ENCODE peak calls at places on chromosomes 1 and 21, in five cellular contexts. One of them, this sample, is unnamed.

GRCh38 chr1:116711061-116711582 is 43.1 kb upstream of the CD2 start:
- DNase-seq in endothelial cell: no peak
- DNase-seq in progenitor cell of endocrine pancreas: no peak
- DNase-seq in RCC 7860: no peak
- DNase-seq in HTR-8/SVneo: no peak
- DNase-seq in this sample: peak; percentile 45

GRCh38 chr1:30788580-30789387 is 31.2 kb upstream of the LAPTM5 start:
- DNase-seq in RCC 7860: no peak
- DNase-seq in HTR-8/SVneo: no peak
- DNase-seq in progenitor cell of endocrine pancreas: no peak
- DNase-seq in endothelial cell: no peak
- DNase-seq in this sample: no peak

GRCh38 chr1:75845576-75845975 is 48.9 kb downstream of the MSH4 start:
- DNase-seq in progenitor cell of endocrine pancreas: no peak
- DNase-seq in endothelial cell: no peak
- DNase-seq in RCC 7860: no peak
- DNase-seq in HTR-8/SVneo: no peak
- DNase-seq in this sample: no peak

GRCh38 chr21:44999428-44999971 is 59.7 kb downstream of the SLX9 start:
- DNase-seq in HTR-8/SVneo: no peak
- DNase-seq in RCC 7860: no peak
- DNase-seq in progenitor cell of endocrine pancreas: no peak
- DNase-seq in endothelial cell: no peak
- DNase-seq in this sample: no peak

GRCh38 chr1:113170519-113170918 is 97.5 kb downstream of the LRIG2 start:
- DNase-seq in RCC 7860: no peak
- DNase-seq in progenitor cell of endocrine pancreas: no peak
- DNase-seq in endothelial cell: no peak
- DNase-seq in HTR-8/SVneo: no peak
- DNase-seq in this sample: no peak

GRCh38 chr1:183214021-183214970 is 28.2 kb downstream of the LAMC2 start:
- DNase-seq in HTR-8/SVneo: no peak
- DNase-seq in endothelial cell: no peak
- DNase-seq in RCC 7860: no peak
- DNase-seq in progenitor cell of endocrine pancreas: no peak
- DNase-seq in this sample: no peak

GRCh38 chr1:199297174-199297573 is 658.3 kb downstream of the PTPRC start:
- DNase-seq in RCC 7860: no peak
- DNase-seq in HTR-8/SVneo: no peak
- DNase-seq in endothelial cell: no peak
- DNase-seq in progenitor cell of endocrine pancreas: no peak
- DNase-seq in this sample: no peak

GRCh38 chr1:211741799-211742198 is 66.4 kb upstream of the NEK2 start:
- DNase-seq in endothelial cell: no peak
- DNase-seq in HTR-8/SVneo: no peak
- DNase-seq in RCC 7860: no peak
- DNase-seq in progenitor cell of endocrine pancreas: no peak
- DNase-seq in this sample: no peak

GRCh38 chr21:42171091-42172053 is 47.6 kb upstream of the ABCG1 start:
- DNase-seq in RCC 7860: no peak
- DNase-seq in HTR-8/SVneo: no peak
- DNase-seq in progenitor cell of endocrine pancreas: no peak
- DNase-seq in endothelial cell: no peak
- DNase-seq in this sample: no peak

GRCh38 chr1:233230011-233230410 is 65.5 kb downstream of the PCNX2 start:
- DNase-seq in progenitor cell of endocrine pancreas: no peak
- DNase-seq in endothelial cell: no peak
- DNase-seq in HTR-8/SVneo: no peak
- DNase-seq in RCC 7860: no peak
- DNase-seq in this sample: no peak

GRCh38 chr21:41377715-41378114 is 15.9 kb downstream of the MX2 start:
- DNase-seq in endothelial cell: no peak
- DNase-seq in RCC 7860: no peak
- DNase-seq in HTR-8/SVneo: no peak
- DNase-seq in progenitor cell of endocrine pancreas: no peak
- DNase-seq in this sample: no peak

GRCh38 chr1:110672001-110672752 is 2.6 kb downstream of the KCNA3 start:
- DNase-seq in endothelial cell: no peak
- DNase-seq in progenitor cell of endocrine pancreas: no peak
- DNase-seq in RCC 7860: no peak
- DNase-seq in HTR-8/SVneo: no peak
- DNase-seq in this sample: no peak

GRCh38 chr1:206471993-206472392 is 1.7 kb downstream of the IKBKE start:
- DNase-seq in HTR-8/SVneo: no peak
- DNase-seq in progenitor cell of endocrine pancreas: no peak
- DNase-seq in endothelial cell: no peak
- DNase-seq in RCC 7860: no peak
- DNase-seq in this sample: no peak

GRCh38 chr1:52631759-52632331 is 1.1 kb upstream of the SHISAL2A start:
- DNase-seq in HTR-8/SVneo: no peak
- DNase-seq in endothelial cell: no peak
- DNase-seq in RCC 7860: no peak
- DNase-seq in progenitor cell of endocrine pancreas: no peak
- DNase-seq in this sample: no peak

GRCh38 chr21:41418956-41419680 is 6.9 kb upstream of the MX1 start:
- DNase-seq in endothelial cell: no peak
- DNase-seq in RCC 7860: no peak
- DNase-seq in progenitor cell of endocrine pancreas: no peak
- DNase-seq in HTR-8/SVneo: no peak
- DNase-seq in this sample: no peak

GRCh38 chr1:11107541-11107940 is 7.9 kb upstream of the EXOSC10 start:
- DNase-seq in RCC 7860: no peak
- DNase-seq in endothelial cell: no peak
- DNase-seq in HTR-8/SVneo: no peak
- DNase-seq in progenitor cell of endocrine pancreas: no peak
- DNase-seq in this sample: no peak

GRCh38 chr1:214708321-214708960 is 105.4 kb downstream of the CENPF start:
- DNase-seq in HTR-8/SVneo: no peak
- DNase-seq in endothelial cell: no peak
- DNase-seq in progenitor cell of endocrine pancreas: no peak
- DNase-seq in RCC 7860: no peak
- DNase-seq in this sample: no peak

GRCh38 chr1:65494671-65495070 is 74.2 kb downstream of the LEPR start:
- DNase-seq in progenitor cell of endocrine pancreas: no peak
- DNase-seq in endothelial cell: no peak
- DNase-seq in RCC 7860: no peak
- DNase-seq in HTR-8/SVneo: no peak
- DNase-seq in this sample: no peak

GRCh38 chr1:150162862-150163706 is 13.4 kb downstream of the PLEKHO1 start:
- DNase-seq in RCC 7860: peak; percentile 83
- DNase-seq in endothelial cell: peak; percentile 38
- DNase-seq in progenitor cell of endocrine pancreas: peak; percentile 57
- DNase-seq in HTR-8/SVneo: peak; percentile 66
- DNase-seq in this sample: peak; percentile 86

GRCh38 chr1:96388421-96389310 is 332.9 kb upstream of the PTBP2 start:
- DNase-seq in RCC 7860: no peak
- DNase-seq in progenitor cell of endocrine pancreas: no peak
- DNase-seq in HTR-8/SVneo: peak; percentile 17
- DNase-seq in endothelial cell: no peak
- DNase-seq in this sample: no peak

GRCh38 chr1:29752141-29752540 is 515.8 kb downstream of the PTPRU start:
- DNase-seq in progenitor cell of endocrine pancreas: no peak
- DNase-seq in endothelial cell: peak; percentile 38
- DNase-seq in HTR-8/SVneo: no peak
- DNase-seq in RCC 7860: no peak
- DNase-seq in this sample: no peak

GRCh38 chr1:75954594-75954993 is 22.4 kb upstream of the ASB17 start:
- DNase-seq in endothelial cell: no peak
- DNase-seq in HTR-8/SVneo: no peak
- DNase-seq in RCC 7860: peak; percentile 57
- DNase-seq in progenitor cell of endocrine pancreas: no peak
- DNase-seq in this sample: no peak

GRCh38 chr1:70442486-70442885 is 31.4 kb downstream of the CTH start:
- DNase-seq in endothelial cell: no peak
- DNase-seq in HTR-8/SVneo: no peak
- DNase-seq in progenitor cell of endocrine pancreas: no peak
- DNase-seq in RCC 7860: no peak
- DNase-seq in this sample: no peak

GRCh38 chr1:88847618-88848017 is 43.7 kb downstream of the GTF2B start:
- DNase-seq in RCC 7860: no peak
- DNase-seq in HTR-8/SVneo: no peak
- DNase-seq in endothelial cell: no peak
- DNase-seq in progenitor cell of endocrine pancreas: no peak
- DNase-seq in this sample: no peak

GRCh38 chr21:32807717-32808380 is 36.3 kb upstream of the PAXBP1 start:
- DNase-seq in endothelial cell: no peak
- DNase-seq in RCC 7860: no peak
- DNase-seq in HTR-8/SVneo: no peak
- DNase-seq in progenitor cell of endocrine pancreas: no peak
- DNase-seq in this sample: no peak

GRCh38 chr1:117653732-117654484 is 48.1 kb downstream of the TENT5C start:
- DNase-seq in endothelial cell: no peak
- DNase-seq in HTR-8/SVneo: no peak
- DNase-seq in RCC 7860: no peak
- DNase-seq in progenitor cell of endocrine pancreas: no peak
- DNase-seq in this sample: peak; percentile 45

GRCh38 chr1:9293512-9294439 is 1.1 kb downstream of the SPSB1 start:
- DNase-seq in endothelial cell: no peak
- DNase-seq in HTR-8/SVneo: no peak
- DNase-seq in RCC 7860: peak; percentile 39
- DNase-seq in progenitor cell of endocrine pancreas: peak; percentile 34
- DNase-seq in this sample: peak; percentile 27

GRCh38 chr1:100152271-100152670 is 19.3 kb downstream of the TRMT13 start:
- DNase-seq in progenitor cell of endocrine pancreas: no peak
- DNase-seq in endothelial cell: no peak
- DNase-seq in RCC 7860: no peak
- DNase-seq in HTR-8/SVneo: no peak
- DNase-seq in this sample: no peak

GRCh38 chr1:222040163-222040900 is 298.4 kb upstream of the DUSP10 start:
- DNase-seq in HTR-8/SVneo: no peak
- DNase-seq in progenitor cell of endocrine pancreas: no peak
- DNase-seq in endothelial cell: no peak
- DNase-seq in RCC 7860: no peak
- DNase-seq in this sample: no peak

GRCh38 chr1:43708006-43708412 is 673 bp downstream of the ST3GAL3 start:
- DNase-seq in RCC 7860: no peak
- DNase-seq in endothelial cell: no peak
- DNase-seq in progenitor cell of endocrine pancreas: no peak
- DNase-seq in HTR-8/SVneo: no peak
- DNase-seq in this sample: no peak

GRCh38 chr1:113396585-113396984 is 6.3 kb downstream of the MAGI3 start:
- DNase-seq in progenitor cell of endocrine pancreas: no peak
- DNase-seq in endothelial cell: no peak
- DNase-seq in RCC 7860: peak; percentile 79
- DNase-seq in HTR-8/SVneo: peak; percentile 17
- DNase-seq in this sample: no peak

GRCh38 chr1:233394860-233395717 is 67.6 kb downstream of the MAP3K21 start:
- DNase-seq in HTR-8/SVneo: peak; percentile 52
- DNase-seq in RCC 7860: peak; percentile 58
- DNase-seq in progenitor cell of endocrine pancreas: no peak
- DNase-seq in endothelial cell: peak; percentile 29
- DNase-seq in this sample: peak; percentile 23

GRCh38 chr1:30778156-30778978 is 20.8 kb upstream of the LAPTM5 start:
- DNase-seq in RCC 7860: peak; percentile 90
- DNase-seq in endothelial cell: no peak
- DNase-seq in HTR-8/SVneo: no peak
- DNase-seq in progenitor cell of endocrine pancreas: no peak
- DNase-seq in this sample: peak; percentile 99

GRCh38 chr1:10941891-10942541 is 70.4 kb upstream of the TARDBP start:
- DNase-seq in progenitor cell of endocrine pancreas: peak; percentile 75
- DNase-seq in RCC 7860: peak; percentile 14
- DNase-seq in endothelial cell: peak; percentile 84
- DNase-seq in HTR-8/SVneo: peak; percentile 78
- DNase-seq in this sample: peak; percentile 63

GRCh38 chr1:44276901-44277300 is 63.6 kb downstream of the DMAP1 start:
- DNase-seq in endothelial cell: no peak
- DNase-seq in HTR-8/SVneo: no peak
- DNase-seq in progenitor cell of endocrine pancreas: no peak
- DNase-seq in RCC 7860: no peak
- DNase-seq in this sample: no peak